ENCODE peak calls at places on chromosomes 5 and 9, in eight cellular contexts. One of them, this sample, is unnamed.

GRCh38 chr9:89603629-89604462 is 966 bp upstream of the GADD45G start:
- DNase-seq in GM04504: no peak
- DNase-seq in kidney tubule cell: peak
- DNase-seq in upper lobe of left lung: peak
- DNase-seq in HTR-8/SVneo: peak
- DNase-seq in activated naive CD4-positive, alpha-beta T cell: no peak
- DNase-seq in stromal cell of bone marrow: no peak
- DNase-seq in mesendoderm: peak
- DNase-seq in this sample: peak

GRCh38 chr5:132979367-132979935 is 16.0 kb upstream of the AFF4 start:
- DNase-seq in GM04504: no peak
- DNase-seq in kidney tubule cell: peak
- DNase-seq in upper lobe of left lung: no peak
- DNase-seq in HTR-8/SVneo: no peak
- DNase-seq in activated naive CD4-positive, alpha-beta T cell: no peak
- DNase-seq in stromal cell of bone marrow: peak
- DNase-seq in mesendoderm: no peak
- DNase-seq in this sample: no peak

GRCh38 chr5:16735092-16735970 is 118.5 kb upstream of the RETREG1 start:
- DNase-seq in GM04504: no peak
- DNase-seq in kidney tubule cell: peak
- DNase-seq in upper lobe of left lung: no peak
- DNase-seq in HTR-8/SVneo: no peak
- DNase-seq in activated naive CD4-positive, alpha-beta T cell: no peak
- DNase-seq in stromal cell of bone marrow: no peak
- DNase-seq in mesendoderm: no peak
- DNase-seq in this sample: no peak

GRCh38 chr5:132334812-132335211 is 34.7 kb upstream of the SLC22A5 start:
- DNase-seq in GM04504: no peak
- DNase-seq in kidney tubule cell: peak
- DNase-seq in upper lobe of left lung: no peak
- DNase-seq in HTR-8/SVneo: no peak
- DNase-seq in activated naive CD4-positive, alpha-beta T cell: no peak
- DNase-seq in stromal cell of bone marrow: no peak
- DNase-seq in mesendoderm: no peak
- DNase-seq in this sample: no peak

GRCh38 chr9:119284587-119285337 is 84.5 kb downstream of the BRINP1 start:
- DNase-seq in GM04504: no peak
- DNase-seq in kidney tubule cell: peak
- DNase-seq in upper lobe of left lung: no peak
- DNase-seq in HTR-8/SVneo: no peak
- DNase-seq in activated naive CD4-positive, alpha-beta T cell: no peak
- DNase-seq in stromal cell of bone marrow: peak
- DNase-seq in mesendoderm: no peak
- DNase-seq in this sample: no peak

GRCh38 chr5:57784106-57784505 is 301.5 kb upstream of the ACTBL2 start:
- DNase-seq in GM04504: no peak
- DNase-seq in kidney tubule cell: no peak
- DNase-seq in upper lobe of left lung: no peak
- DNase-seq in HTR-8/SVneo: no peak
- DNase-seq in activated naive CD4-positive, alpha-beta T cell: no peak
- DNase-seq in stromal cell of bone marrow: no peak
- DNase-seq in mesendoderm: no peak
- DNase-seq in this sample: no peak

GRCh38 chr9:109477269-109478203 is 20.6 kb downstream of the PTPN3 start:
- DNase-seq in GM04504: no peak
- DNase-seq in kidney tubule cell: peak
- DNase-seq in upper lobe of left lung: peak
- DNase-seq in HTR-8/SVneo: no peak
- DNase-seq in activated naive CD4-positive, alpha-beta T cell: no peak
- DNase-seq in stromal cell of bone marrow: no peak
- DNase-seq in mesendoderm: no peak
- DNase-seq in this sample: peak

GRCh38 chr5:1494780-1495524 is 28.8 kb downstream of the LPCAT1 start:
- DNase-seq in GM04504: no peak
- DNase-seq in kidney tubule cell: no peak
- DNase-seq in upper lobe of left lung: peak
- DNase-seq in HTR-8/SVneo: no peak
- DNase-seq in activated naive CD4-positive, alpha-beta T cell: peak
- DNase-seq in stromal cell of bone marrow: no peak
- DNase-seq in mesendoderm: no peak
- DNase-seq in this sample: no peak

GRCh38 chr5:74311961-74312360 is 328.6 kb downstream of the ENC1 start:
- DNase-seq in GM04504: no peak
- DNase-seq in kidney tubule cell: no peak
- DNase-seq in upper lobe of left lung: no peak
- DNase-seq in HTR-8/SVneo: no peak
- DNase-seq in activated naive CD4-positive, alpha-beta T cell: no peak
- DNase-seq in stromal cell of bone marrow: no peak
- DNase-seq in mesendoderm: no peak
- DNase-seq in this sample: no peak

GRCh38 chr9:134550584-134550983 is 91.0 kb upstream of the COL5A1 start:
- DNase-seq in GM04504: no peak
- DNase-seq in kidney tubule cell: no peak
- DNase-seq in upper lobe of left lung: no peak
- DNase-seq in HTR-8/SVneo: no peak
- DNase-seq in activated naive CD4-positive, alpha-beta T cell: no peak
- DNase-seq in stromal cell of bone marrow: no peak
- DNase-seq in mesendoderm: peak
- DNase-seq in this sample: peak

GRCh38 chr5:119341452-119342349 is 14.1 kb upstream of the TNFAIP8 start:
- DNase-seq in GM04504: no peak
- DNase-seq in kidney tubule cell: no peak
- DNase-seq in upper lobe of left lung: no peak
- DNase-seq in HTR-8/SVneo: no peak
- DNase-seq in activated naive CD4-positive, alpha-beta T cell: no peak
- DNase-seq in stromal cell of bone marrow: no peak
- DNase-seq in mesendoderm: no peak
- DNase-seq in this sample: no peak

GRCh38 chr5:120228262-120229031 is 235.7 kb upstream of the PRR16 start:
- DNase-seq in GM04504: no peak
- DNase-seq in kidney tubule cell: no peak
- DNase-seq in upper lobe of left lung: no peak
- DNase-seq in HTR-8/SVneo: no peak
- DNase-seq in activated naive CD4-positive, alpha-beta T cell: no peak
- DNase-seq in stromal cell of bone marrow: no peak
- DNase-seq in mesendoderm: peak
- DNase-seq in this sample: peak

This sample was measured in endodermal cell.